ENCODE peak calls at places on chromosomes 6 and 20, in seven cellular contexts. C is neuronal stem cell, D is H1, S is IMR-90, M is mesenchymal stem cell, H is H9, P is trophoblast cell. Q is an unnamed sample.

GRCh38 chr20:52652271-52652670 is 319.9 kb upstream of the TSHZ2 start:
- DNase-seq in C (no peak), D (no peak), S (no peak), M (no peak), H (no peak), P (no peak), Q (no peak)

GRCh38 chr6:14635933-14636599 is 518.5 kb downstream of the CD83 start:
- DNase-seq in C (no peak), D (no peak), S (no peak), M (no peak), H (no peak), P (no peak), Q (no peak)

GRCh38 chr20:33655164-33655563 is 7.0 kb upstream of the C20orf144 start:
- DNase-seq in C (no peak), D (no peak), S (no peak), M (no peak), H (no peak), P (no peak), Q (no peak)

GRCh38 chr6:129364037-129364436 is 345.9 kb downstream of the ARHGAP18 start:
- DNase-seq in C (no peak), D (no peak), S (no peak), M (no peak), H (no peak), P (no peak), Q (no peak)

GRCh38 chr6:140438346-140438735 is 1063.9 kb upstream of the CITED2 start:
- DNase-seq in C (no peak), D (no peak), S (peak), M (no peak), H (no peak), P (no peak), Q (no peak)

GRCh38 chr6:391559-392440 is at the start of gene IRF4:
- DNase-seq in C (peak), D (peak), S (no peak), M (no peak), H (peak), P (no peak), Q (peak)

GRCh38 chr6:48777411-48777810 is 666.4 kb upstream of the PTCHD4 start:
- DNase-seq in C (no peak), D (no peak), S (no peak), M (no peak), H (no peak), P (no peak), Q (no peak)

GRCh38 chr6:168319279-168320051 is at the start of gene DACT2:
- DNase-seq in C (no peak), D (no peak), S (no peak), M (no peak), H (no peak), P (peak), Q (no peak)

GRCh38 chr20:32480361-32481199 is 104.6 kb downstream of the NOL4L start:
- DNase-seq in C (no peak), D (no peak), S (peak), M (peak), H (peak), P (no peak), Q (no peak)

GRCh38 chr6:160088069-160088773 is 33.4 kb upstream of the SLC22A1 start:
- DNase-seq in C (peak), D (peak), S (peak), M (peak), H (peak), P (no peak), Q (peak)

GRCh38 chr6:100460650-100461204 is 4.0 kb downstream of the SIM1 start:
- DNase-seq in C (peak), D (peak), S (no peak), M (no peak), H (peak), P (no peak), Q (peak)

GRCh38 chr6:158191032-158191431 is 22.9 kb downstream of the GTF2H5 start:
- DNase-seq in C (no peak), D (no peak), S (no peak), M (no peak), H (no peak), P (no peak), Q (no peak)

GRCh38 chr6:157907651-157908050 is 74.0 kb upstream of the SYNJ2 start:
- DNase-seq in C (no peak), D (no peak), S (no peak), M (no peak), H (no peak), P (no peak), Q (no peak)

GRCh38 chr6:156174026-156174880 is 602.9 kb upstream of the ARID1B start:
- DNase-seq in C (no peak), D (no peak), S (no peak), M (no peak), H (no peak), P (no peak), Q (peak)

GRCh38 chr6:75065524-75065923 is 140.3 kb downstream of the COL12A1 start:
- DNase-seq in C (no peak), D (peak), S (peak), M (peak), H (peak), P (no peak), Q (peak)

GRCh38 chr20:40563296-40563950 is 125.6 kb downstream of the MAFB start:
- DNase-seq in C (no peak), D (no peak), S (no peak), M (peak), H (no peak), P (no peak), Q (no peak)

GRCh38 chr20:9514461-9515210 is at the start of gene LAMP5:
- DNase-seq in C (peak), D (peak), S (peak), M (peak), H (peak), P (no peak), Q (peak)

GRCh38 chr6:3412779-3413500 is 43.9 kb downstream of the SLC22A23 start:
- DNase-seq in C (no peak), D (no peak), S (no peak), M (no peak), H (no peak), P (no peak), Q (no peak)

GRCh38 chr20:38094373-38094775 is 60.8 kb downstream of the RPRD1B start:
- DNase-seq in C (no peak), D (no peak), S (peak), M (peak), H (no peak), P (no peak), Q (peak)

GRCh38 chr20:478010-478948 is 15.9 kb upstream of the TBC1D20 start:
- DNase-seq in C (no peak), D (no peak), S (peak), M (peak), H (no peak), P (no peak), Q (peak)

GRCh38 chr20:48012401-48012974 is 227.2 kb upstream of the SULF2 start:
- DNase-seq in C (no peak), D (no peak), S (peak), M (peak), H (no peak), P (no peak), Q (peak)

GRCh38 chr6:126873791-126874190 is 244.7 kb upstream of the RSPO3 start:
- DNase-seq in C (no peak), D (no peak), S (no peak), M (no peak), H (no peak), P (no peak), Q (no peak)

GRCh38 chr6:53718597-53719460 is 53.3 kb upstream of the KLHL31 start:
- DNase-seq in C (peak), D (no peak), S (peak), M (peak), H (no peak), P (peak), Q (peak)

GRCh38 chr20:62704341-62704948 is 4.2 kb upstream of the NTSR1 start:
- DNase-seq in C (no peak), D (no peak), S (peak), M (peak), H (no peak), P (no peak), Q (no peak)

GRCh38 chr6:32369678-32370077 is 2.0 kb downstream of the TSBP1 start:
- DNase-seq in C (no peak), D (no peak), S (peak), M (peak), H (no peak), P (no peak), Q (no peak)

GRCh38 chr6:3999800-4000661 is 78.9 kb downstream of the FAM217A start:
- DNase-seq in C (no peak), D (no peak), S (no peak), M (no peak), H (no peak), P (no peak), Q (no peak)

GRCh38 chr20:59145926-59146800 is 17.5 kb upstream of the ZNF831 start:
- DNase-seq in C (no peak), D (no peak), S (no peak), M (no peak), H (no peak), P (no peak), Q (no peak)

GRCh38 chr6:26412954-26413353 is 10.9 kb downstream of the BTN3A1 start:
- DNase-seq in C (no peak), D (no peak), S (no peak), M (no peak), H (no peak), P (no peak), Q (no peak)

GRCh38 chr6:52498538-52499017 is 78.3 kb downstream of the TRAM2 start:
- DNase-seq in C (no peak), D (no peak), S (no peak), M (no peak), H (no peak), P (no peak), Q (no peak)

GRCh38 chr6:139577991-139578604 is 203.7 kb upstream of the CITED2 start:
- DNase-seq in C (no peak), D (no peak), S (peak), M (peak), H (no peak), P (no peak), Q (peak)

GRCh38 chr6:110897433-110897832 is 22.8 kb downstream of the AMD1 start:
- DNase-seq in C (no peak), D (no peak), S (peak), M (no peak), H (no peak), P (no peak), Q (no peak)

GRCh38 chr6:33812669-33813068 is 8.9 kb upstream of the MLN start:
- DNase-seq in C (peak), D (peak), S (peak), M (peak), H (peak), P (peak), Q (peak)

GRCh38 chr6:54992789-54993188 is 146.2 kb downstream of the FAM83B start:
- DNase-seq in C (no peak), D (no peak), S (peak), M (no peak), H (peak), P (no peak), Q (peak)

GRCh38 chr20:24382330-24382729 is 87.1 kb upstream of the SYNDIG1 start:
- DNase-seq in C (no peak), D (no peak), S (no peak), M (no peak), H (no peak), P (no peak), Q (no peak)

GRCh38 chr6:108587258-108588059 is 26.7 kb downstream of the FOXO3 start:
- DNase-seq in C (no peak), D (no peak), S (peak), M (peak), H (no peak), P (no peak), Q (peak)

GRCh38 chr20:60316759-60317158 is 358.5 kb downstream of the CDH26 start:
- DNase-seq in C (no peak), D (no peak), S (no peak), M (no peak), H (no peak), P (no peak), Q (no peak)

GRCh38 chr20:56896447-56896846 is 267.3 kb downstream of the TFAP2C start:
- DNase-seq in C (no peak), D (no peak), S (no peak), M (no peak), H (no peak), P (no peak), Q (no peak)
- H3K23ac ChIP-seq in C (no peak), D (no peak), S (no peak), M (no peak), H (no peak), P (no peak), Q (no peak)

GRCh38 chr6:135438907-135439535 is 58.5 kb downstream of the AHI1 start:
- DNase-seq in C (no peak), D (no peak), S (peak), M (peak), H (no peak), P (no peak), Q (peak)

GRCh38 chr6:135434095-135434494 is 63.4 kb downstream of the AHI1 start:
- DNase-seq in C (no peak), D (no peak), S (no peak), M (no peak), H (no peak), P (no peak), Q (no peak)

GRCh38 chr6:135440087-135440792 is 57.3 kb downstream of the AHI1 start:
- DNase-seq in C (no peak), D (no peak), S (no peak), M (no peak), H (no peak), P (no peak), Q (no peak)

GRCh38 chr6:135439549-135439948 is 58.0 kb downstream of the AHI1 start:
- DNase-seq in C (no peak), D (no peak), S (no peak), M (no peak), H (no peak), P (no peak), Q (no peak)
- H3K9ac ChIP-seq in C (no peak), D (no peak), S (no peak), M (no peak), H (no peak), P (no peak), Q (no peak)

GRCh38 chr6:117495873-117496272 is 13.4 kb downstream of the DCBLD1 start:
- DNase-seq in C (no peak), D (no peak), S (peak), M (peak), H (no peak), P (no peak), Q (no peak)

GRCh38 chr6:117494283-117494682 is 11.8 kb downstream of the DCBLD1 start:
- DNase-seq in C (no peak), D (no peak), S (no peak), M (peak), H (no peak), P (no peak), Q (no peak)

GRCh38 chr6:117493470-117493869 is 11.0 kb downstream of the DCBLD1 start:
- DNase-seq in C (no peak), D (no peak), S (no peak), M (no peak), H (no peak), P (no peak), Q (peak)

GRCh38 chr6:117495425-117495824 is 13.0 kb downstream of the DCBLD1 start:
- DNase-seq in C (no peak), D (no peak), S (no peak), M (no peak), H (no peak), P (no peak), Q (no peak)

DNA sequence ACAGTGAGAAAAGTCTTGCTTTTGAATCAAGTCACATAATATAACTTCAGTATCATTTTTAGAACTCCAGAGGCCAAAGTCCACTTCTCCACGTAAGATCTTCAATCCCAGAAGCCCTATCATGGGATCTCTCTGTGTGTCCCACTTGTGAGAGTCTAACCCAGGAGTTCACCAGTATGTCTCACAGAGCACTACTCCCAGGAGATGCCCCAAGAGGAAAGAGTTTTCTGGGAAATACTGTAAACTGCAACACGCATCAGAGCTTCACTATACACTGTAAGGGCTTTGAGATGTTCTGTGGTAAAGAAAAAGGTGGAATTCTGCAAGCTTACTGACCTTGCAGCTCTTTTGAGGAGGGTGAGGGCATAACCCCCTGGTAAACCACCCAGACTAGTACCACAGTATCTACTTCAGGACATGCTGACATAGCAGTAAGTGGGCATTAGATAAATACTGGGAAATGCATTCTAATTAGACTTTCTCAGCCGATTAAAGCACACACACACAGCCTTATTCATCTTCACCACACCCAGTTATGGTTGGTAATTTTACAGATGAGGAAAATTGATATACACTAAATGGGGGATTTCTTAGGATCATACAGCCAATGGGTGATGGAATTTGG is 12.3 kb downstream of the DCBLD1 start:
- DNase-seq in C (no peak), D (no peak), S (no peak), M (peak), H (no peak), P (no peak), Q (no peak)
- H3K23ac ChIP-seq in C (no peak), D (no peak), S (peak), M (no peak), H (no peak), P (no peak), Q (no peak)

GRCh38 chr6:152979116-152979515 is 3.7 kb downstream of the FBXO5 start:
- DNase-seq in C (no peak), D (no peak), S (no peak), M (no peak), H (no peak), P (no peak), Q (no peak)
- H3K9ac ChIP-seq in C (no peak), D (no peak), S (no peak), M (no peak), H (no peak), P (no peak), Q (peak)

GRCh38 chr6:27556406-27556805 is 83.5 kb upstream of the ZNF184 start:
- DNase-seq in C (no peak), D (no peak), S (no peak), M (no peak), H (no peak), P (peak), Q (peak)

GRCh38 chr6:27547157-27548075 is 74.5 kb upstream of the ZNF184 start:
- DNase-seq in C (no peak), D (peak), S (peak), M (peak), H (peak), P (no peak), Q (peak)

GRCh38 chr6:27553123-27553904 is 80.4 kb upstream of the ZNF184 start:
- DNase-seq in C (no peak), D (peak), S (peak), M (peak), H (peak), P (no peak), Q (peak)

GRCh38 chr6:27550692-27551091 is 77.8 kb upstream of the ZNF184 start:
- DNase-seq in C (no peak), D (no peak), S (no peak), M (no peak), H (no peak), P (no peak), Q (no peak)

GRCh38 chr6:27551607-27552006 is 78.7 kb upstream of the ZNF184 start:
- DNase-seq in C (no peak), D (no peak), S (no peak), M (no peak), H (no peak), P (no peak), Q (no peak)
- H3K23ac ChIP-seq in C (no peak), D (no peak), S (no peak), M (no peak), H (no peak), P (no peak), Q (no peak)

GRCh38 chr20:53940356-53940694 is 130.1 kb downstream of the BCAS1 start:
- DNase-seq in C (no peak), D (peak), S (no peak), M (no peak), H (no peak), P (no peak), Q (no peak)

GRCh38 chr20:53941680-53942079 is 128.7 kb downstream of the BCAS1 start:
- DNase-seq in C (no peak), D (no peak), S (no peak), M (no peak), H (no peak), P (no peak), Q (no peak)

GRCh38 chr20:53939554-53940355 is 130.6 kb downstream of the BCAS1 start:
- DNase-seq in C (peak), D (peak), S (peak), M (peak), H (peak), P (peak), Q (peak)

GRCh38 chr20:53942121-53942816 is 128.1 kb downstream of the BCAS1 start:
- DNase-seq in C (no peak), D (peak), S (no peak), M (no peak), H (peak), P (no peak), Q (peak)

DNA sequence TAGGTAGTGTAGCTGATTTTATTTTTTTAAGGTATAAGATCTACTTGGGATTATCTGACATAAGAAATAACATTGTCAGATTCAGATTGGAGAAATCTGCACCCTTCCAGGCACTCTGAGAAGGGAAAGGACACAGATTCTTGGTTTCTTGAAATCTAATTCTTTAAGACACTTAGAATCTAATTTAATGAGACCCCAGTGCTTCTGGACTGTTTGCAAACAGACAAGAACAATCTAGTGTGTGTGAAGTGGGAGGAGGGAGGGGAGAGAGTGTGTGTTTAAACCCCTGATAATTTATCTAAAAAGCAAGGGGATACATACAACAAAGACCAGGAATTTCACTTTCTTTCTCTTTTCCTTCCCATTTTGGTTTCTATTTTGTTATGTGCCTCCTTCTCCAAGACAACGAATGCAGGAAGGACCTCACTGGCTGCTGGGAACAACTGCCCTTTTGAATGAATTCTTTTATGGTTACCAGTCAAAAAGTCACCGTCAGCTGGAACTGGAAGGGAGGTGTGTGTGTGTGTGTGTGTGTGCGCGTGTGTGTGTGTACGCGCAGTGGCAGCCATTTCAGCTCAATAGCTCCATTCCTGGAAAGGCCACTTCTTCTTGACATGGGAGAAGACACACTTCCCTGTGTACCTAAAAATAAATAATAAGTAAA is 129.4 kb downstream of the BCAS1 start:
- DNase-seq in C (no peak), D (peak), S (peak), M (peak), H (no peak), P (peak), Q (peak)
- H3K9ac ChIP-seq in C (no peak), D (no peak), S (peak), M (peak), H (no peak), P (no peak), Q (peak)

GRCh38 chr6:23672737-23673136 is 453.3 kb upstream of the NRSN1 start:
- DNase-seq in C (no peak), D (no peak), S (no peak), M (no peak), H (no peak), P (no peak), Q (no peak)
- H3K23ac ChIP-seq in C (no peak), D (no peak), S (no peak), M (no peak), H (no peak), P (no peak), Q (no peak)

GRCh38 chr6:170405311-170405975 is 98.9 kb downstream of the FAM120B start:
- DNase-seq in C (no peak), D (no peak), S (peak), M (peak), H (no peak), P (peak), Q (peak)

GRCh38 chr6:170402318-170403040 is 95.9 kb downstream of the FAM120B start:
- DNase-seq in C (no peak), D (no peak), S (no peak), M (peak), H (no peak), P (no peak), Q (peak)

GRCh38 chr6:170404036-170404435 is 97.5 kb downstream of the FAM120B start:
- DNase-seq in C (no peak), D (no peak), S (no peak), M (no peak), H (no peak), P (no peak), Q (no peak)

GRCh38 chr6:170403451-170403850 is 96.9 kb downstream of the FAM120B start:
- DNase-seq in C (peak), D (no peak), S (peak), M (peak), H (peak), P (no peak), Q (peak)

GRCh38 chr6:170404697-170405096 is 98.1 kb downstream of the FAM120B start:
- DNase-seq in C (no peak), D (no peak), S (no peak), M (no peak), H (no peak), P (no peak), Q (no peak)
- H3K9ac ChIP-seq in C (no peak), D (no peak), S (no peak), M (peak), H (no peak), P (no peak), Q (no peak)

GRCh38 chr6:138535728-138536454 is 36.6 kb upstream of the NHSL1 start:
- DNase-seq in C (no peak), D (no peak), S (no peak), M (no peak), H (no peak), P (no peak), Q (peak)
- H3K23ac ChIP-seq in C (no peak), D (no peak), S (peak), M (no peak), H (no peak), P (no peak), Q (no peak)